ENCODE peak calls at places on chromosome 18, in four cellular contexts. N, C, R and Z are unnamed samples.
A peak's percentile ranks its signal among the peaks of the same experiment; 100 is the strongest.

GRCh38 chr18:60570172-60570571 is 197.6 kb upstream of the MC4R start:
- DNase-seq in N (no peak), C (no peak), R (no peak), Z (no peak)

GRCh38 chr18:55479656-55480420 is 108.2 kb downstream of the TCF4 start:
- DNase-seq in N (no peak), C (no peak), R (no peak), Z (no peak)

GRCh38 chr18:61643884-61644647 is 248.7 kb downstream of the RNF152 start:
- DNase-seq in N (no peak), C (peak; percentile 15), R (no peak), Z (no peak)

GRCh38 chr18:75071866-75072671 is 136.9 kb downstream of the PTGR3 start:
- DNase-seq in N (no peak), C (no peak), R (no peak), Z (no peak)

GRCh38 chr18:49177071-49177470 is 226.3 kb upstream of the SMAD7 start:
- DNase-seq in N (no peak), C (no peak), R (no peak), Z (no peak)

GRCh38 chr18:68847219-68847860 is 49.5 kb downstream of the CCDC102B start:
- DNase-seq in N (peak; percentile 47), C (no peak), R (no peak), Z (peak; percentile 24)

GRCh38 chr18:23356915-23357421 is 96.1 kb upstream of the RIOK3 start:
- DNase-seq in N (no peak), C (no peak), R (no peak), Z (no peak)

GRCh38 chr18:50715919-50716318 is 103.9 kb downstream of the MRO start:
- DNase-seq in N (no peak), C (peak; percentile 22), R (no peak), Z (no peak)

GRCh38 chr18:10488022-10488421 is 33.6 kb downstream of the APCDD1 start:
- DNase-seq in N (no peak), C (no peak), R (no peak), Z (no peak)

GRCh38 chr18:13264091-13264777 is 45.7 kb downstream of the LDLRAD4 start:
- DNase-seq in N (peak; percentile 51), C (no peak), R (no peak), Z (no peak)

GRCh38 chr18:13558132-13558531 is 168.2 kb downstream of the FAM210A start:
- DNase-seq in N (peak; percentile 37), C (peak; percentile 29), R (peak; percentile 76), Z (peak; percentile 67)

GRCh38 chr18:56522826-56523225 is 115.6 kb downstream of the TXNL1 start:
- DNase-seq in N (no peak), C (no peak), R (no peak), Z (no peak)

GRCh38 chr18:74064510-74064909 is 83.1 kb downstream of the FBXO15 start:
- DNase-seq in N (no peak), C (peak; percentile 18), R (no peak), Z (no peak)

GRCh38 chr18:48485828-48486405 is 52.9 kb upstream of the CTIF start:
- DNase-seq in N (no peak), C (no peak), R (no peak), Z (no peak)

GRCh38 chr18:24368749-24369148 is 28.9 kb downstream of the OSBPL1A start:
- DNase-seq in N (no peak), C (no peak), R (no peak), Z (no peak)

GRCh38 chr18:2855560-2856350 is 8.9 kb downstream of the EMILIN2 start:
- DNase-seq in N (no peak), C (no peak), R (no peak), Z (no peak)

GRCh38 chr18:6776193-6776592 is 46.7 kb downstream of the ARHGAP28 start:
- DNase-seq in N (no peak), C (no peak), R (no peak), Z (peak; percentile 26)

GRCh38 chr18:59540819-59541218 is 156.4 kb downstream of the CCBE1 start:
- DNase-seq in N (no peak), C (no peak), R (no peak), Z (no peak)

GRCh38 chr18:49668583-49669290 is 106.9 kb downstream of the LIPG start:
- DNase-seq in N (peak; percentile 75), C (no peak), R (no peak), Z (peak; percentile 48)

GRCh38 chr18:57728941-57729511 is 74.1 kb downstream of the ATP8B1 start:
- DNase-seq in N (no peak), C (peak; percentile 36), R (no peak), Z (no peak)

GRCh38 chr18:72342933-72343332 is 201.2 kb downstream of the CBLN2 start:
- DNase-seq in N (no peak), C (peak; percentile 0), R (no peak), Z (no peak)

GRCh38 chr18:79600141-79600540 is 79.5 kb upstream of the CTDP1 start:
- DNase-seq in N (no peak), C (no peak), R (no peak), Z (no peak)

GRCh38 chr18:58046087-58046793 is 2.2 kb downstream of the NEDD4L start:
- DNase-seq in N (peak; percentile 47), C (no peak), R (no peak), Z (peak; percentile 67)

GRCh38 chr18:46462523-46462922 is 194.5 kb downstream of the LOXHD1 start:
- DNase-seq in N (no peak), C (no peak), R (no peak), Z (peak; percentile 28)

GRCh38 chr18:74899554-74899953 is 301.9 kb downstream of the ZNF407 start:
- DNase-seq in N (no peak), C (no peak), R (no peak), Z (no peak)

GRCh38 chr18:75112486-75113096 is 96.3 kb downstream of the PTGR3 start:
- DNase-seq in N (no peak), C (no peak), R (no peak), Z (no peak)

GRCh38 chr18:68418881-68419280 is 296.0 kb downstream of the TMX3 start:
- DNase-seq in N (no peak), C (peak; percentile 49), R (no peak), Z (no peak)

GRCh38 chr18:75211721-75212625 is 1.4 kb downstream of the TSHZ1 start:
- DNase-seq in N (peak; percentile 36), C (peak; percentile 28), R (peak; percentile 37), Z (peak; percentile 48)

GRCh38 chr18:65852273-65852672 is 101.5 kb downstream of the CDH7 start:
- DNase-seq in N (no peak), C (no peak), R (no peak), Z (no peak)